ENCODE peak calls at places on chromosome 9, in eight cellular contexts. One of them, this sample, is unnamed.

GRCh38 chr9:14104501-14104900 is 209.4 kb downstream of the NFIB start:
- DNase-seq in MM.1S: no peak
- DNase-seq in OCI-LY7: no peak
- DNase-seq in substantia nigra: no peak
- DNase-seq in foreskin keratinocyte: no peak
- DNase-seq in CD4-positive, alpha-beta memory T cell: no peak
- DNase-seq in SJSA1: no peak
- DNase-seq in PC-3: no peak
- DNase-seq in this sample: no peak

GRCh38 chr9:18543406-18543965 is 69.5 kb downstream of the ADAMTSL1 start:
- DNase-seq in MM.1S: no peak
- DNase-seq in OCI-LY7: no peak
- DNase-seq in substantia nigra: no peak
- DNase-seq in foreskin keratinocyte: peak; percentile 61
- DNase-seq in CD4-positive, alpha-beta memory T cell: no peak
- DNase-seq in SJSA1: peak; percentile 38
- DNase-seq in PC-3: peak; percentile 81
- DNase-seq in this sample: no peak

GRCh38 chr9:128145951-128146351 is 3.3 kb upstream of the LCN2 start:
- DNase-seq in MM.1S: no peak
- DNase-seq in OCI-LY7: no peak
- DNase-seq in substantia nigra: no peak
- DNase-seq in foreskin keratinocyte: no peak
- DNase-seq in CD4-positive, alpha-beta memory T cell: no peak
- DNase-seq in SJSA1: no peak
- DNase-seq in PC-3: no peak
- DNase-seq in this sample: no peak

GRCh38 chr9:16811987-16812685 is 58.3 kb downstream of the BNC2 start:
- DNase-seq in MM.1S: peak; percentile 73
- DNase-seq in OCI-LY7: no peak
- DNase-seq in substantia nigra: no peak
- DNase-seq in foreskin keratinocyte: no peak
- DNase-seq in CD4-positive, alpha-beta memory T cell: no peak
- DNase-seq in SJSA1: no peak
- DNase-seq in PC-3: no peak
- DNase-seq in this sample: no peak

GRCh38 chr9:78123808-78124207 is 92.2 kb upstream of the GNAQ start:
- DNase-seq in MM.1S: no peak
- DNase-seq in OCI-LY7: no peak
- DNase-seq in substantia nigra: no peak
- DNase-seq in foreskin keratinocyte: no peak
- DNase-seq in CD4-positive, alpha-beta memory T cell: no peak
- DNase-seq in SJSA1: no peak
- DNase-seq in PC-3: no peak
- DNase-seq in this sample: no peak

GRCh38 chr9:75069171-75069570 is 18.8 kb downstream of the NMRK1 start:
- DNase-seq in MM.1S: no peak
- DNase-seq in OCI-LY7: no peak
- DNase-seq in substantia nigra: no peak
- DNase-seq in foreskin keratinocyte: no peak
- DNase-seq in CD4-positive, alpha-beta memory T cell: no peak
- DNase-seq in SJSA1: no peak
- DNase-seq in PC-3: no peak
- DNase-seq in this sample: no peak

GRCh38 chr9:130129425-130130061 is 42.7 kb upstream of the NCS1 start:
- DNase-seq in MM.1S: no peak
- DNase-seq in OCI-LY7: no peak
- DNase-seq in substantia nigra: no peak
- DNase-seq in foreskin keratinocyte: no peak
- DNase-seq in CD4-positive, alpha-beta memory T cell: no peak
- DNase-seq in SJSA1: no peak
- DNase-seq in PC-3: no peak
- DNase-seq in this sample: no peak

GRCh38 chr9:4092793-4093709 is 206.8 kb downstream of the GLIS3 start:
- DNase-seq in MM.1S: no peak
- DNase-seq in OCI-LY7: no peak
- DNase-seq in substantia nigra: no peak
- DNase-seq in foreskin keratinocyte: no peak
- DNase-seq in CD4-positive, alpha-beta memory T cell: no peak
- DNase-seq in SJSA1: no peak
- DNase-seq in PC-3: no peak
- DNase-seq in this sample: no peak

GRCh38 chr9:76697554-76697953 is 66.7 kb upstream of the PCA3 start:
- DNase-seq in MM.1S: no peak
- DNase-seq in OCI-LY7: no peak
- DNase-seq in substantia nigra: no peak
- DNase-seq in foreskin keratinocyte: no peak
- DNase-seq in CD4-positive, alpha-beta memory T cell: no peak
- DNase-seq in SJSA1: no peak
- DNase-seq in PC-3: no peak
- DNase-seq in this sample: no peak

DNA sequence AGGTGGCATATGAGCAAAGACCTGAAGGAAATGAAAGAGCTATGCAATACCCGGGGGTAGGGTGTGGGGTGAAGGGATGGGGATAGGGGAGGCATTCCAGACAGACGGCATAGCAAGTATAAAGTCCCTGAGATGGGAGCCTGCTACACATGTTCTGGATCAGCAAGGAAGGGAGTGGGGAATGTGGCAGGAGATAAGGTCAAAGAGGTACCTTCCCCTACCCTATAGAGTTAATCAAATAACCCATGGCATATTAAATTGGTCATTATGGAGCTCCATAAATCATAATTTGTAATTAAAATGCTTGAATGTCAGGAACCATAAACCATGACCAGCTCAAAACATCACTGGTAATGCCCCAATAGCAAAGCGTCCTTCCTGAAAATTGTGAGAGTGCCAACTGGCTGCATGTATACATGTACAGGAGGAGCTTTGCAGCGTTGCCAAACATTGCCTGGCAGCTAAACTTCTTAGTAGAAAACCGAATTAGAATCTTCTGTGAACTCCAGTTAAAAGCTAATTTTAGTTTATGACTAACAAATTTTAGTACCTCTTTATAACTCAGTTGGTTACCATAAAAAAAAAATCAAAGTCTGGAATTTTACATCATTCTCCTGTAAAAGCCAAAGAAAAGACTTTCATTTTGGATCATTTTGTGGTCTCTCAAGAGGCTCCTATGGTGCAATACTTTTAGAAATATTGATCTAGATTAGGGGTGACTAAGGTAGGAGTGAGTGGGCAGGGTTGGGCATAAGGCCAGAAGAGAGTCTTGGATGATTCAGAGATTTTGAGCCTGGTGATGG is 4.7 kb downstream of the DNAI1 start:
- DNase-seq in MM.1S: no peak
- DNase-seq in OCI-LY7: no peak
- DNase-seq in substantia nigra: no peak
- DNase-seq in foreskin keratinocyte: peak; percentile 83
- DNase-seq in CD4-positive, alpha-beta memory T cell: no peak
- DNase-seq in SJSA1: no peak
- DNase-seq in PC-3: peak; percentile 83
- DNase-seq in this sample: peak; percentile 49
- H3K27ac ChIP-seq in MM.1S: no peak overlapping the region
- H3K27ac ChIP-seq in OCI-LY7: no peak overlapping the region
- H3K27ac ChIP-seq in substantia nigra: no peak overlapping the region
- H3K27ac ChIP-seq in foreskin keratinocyte: no peak overlapping the region
- H3K27ac ChIP-seq in CD4-positive, alpha-beta memory T cell: no peak overlapping the region
- H3K27ac ChIP-seq in SJSA1: no peak overlapping the region
- H3K27ac ChIP-seq in PC-3: peak overlapping the region; percentile 26
- H3K27ac ChIP-seq in this sample: peak overlapping the region; percentile 3

GRCh38 chr9:88605500-88606172 is 70.7 kb downstream of the NXNL2 start:
- DNase-seq in MM.1S: no peak
- DNase-seq in OCI-LY7: no peak
- DNase-seq in substantia nigra: no peak
- DNase-seq in foreskin keratinocyte: no peak
- DNase-seq in CD4-positive, alpha-beta memory T cell: no peak
- DNase-seq in SJSA1: no peak
- DNase-seq in PC-3: no peak
- DNase-seq in this sample: no peak
- H3K27ac ChIP-seq in MM.1S: no peak overlapping the region
- H3K27ac ChIP-seq in OCI-LY7: no peak overlapping the region
- H3K27ac ChIP-seq in substantia nigra: no peak overlapping the region
- H3K27ac ChIP-seq in foreskin keratinocyte: no peak overlapping the region
- H3K27ac ChIP-seq in CD4-positive, alpha-beta memory T cell: no peak overlapping the region
- H3K27ac ChIP-seq in SJSA1: no peak overlapping the region
- H3K27ac ChIP-seq in PC-3: no peak overlapping the region
- H3K27ac ChIP-seq in this sample: no peak overlapping the region

GRCh38 chr9:22169243-22169642 is 160.1 kb upstream of the CDKN2B start:
- DNase-seq in MM.1S: no peak
- DNase-seq in OCI-LY7: no peak
- DNase-seq in substantia nigra: no peak
- DNase-seq in foreskin keratinocyte: peak; percentile 42
- DNase-seq in CD4-positive, alpha-beta memory T cell: no peak
- DNase-seq in SJSA1: no peak
- DNase-seq in PC-3: peak; percentile 69
- DNase-seq in this sample: no peak

GRCh38 chr9:22170990-22171663 is 162.0 kb upstream of the CDKN2B start:
- DNase-seq in MM.1S: no peak
- DNase-seq in OCI-LY7: peak; percentile 70
- DNase-seq in substantia nigra: no peak
- DNase-seq in foreskin keratinocyte: no peak
- DNase-seq in CD4-positive, alpha-beta memory T cell: no peak
- DNase-seq in SJSA1: no peak
- DNase-seq in PC-3: no peak
- DNase-seq in this sample: no peak

GRCh38 chr9:22171691-22172090 is 162.6 kb upstream of the CDKN2B start:
- DNase-seq in MM.1S: no peak
- DNase-seq in OCI-LY7: no peak
- DNase-seq in substantia nigra: no peak
- DNase-seq in foreskin keratinocyte: no peak
- DNase-seq in CD4-positive, alpha-beta memory T cell: no peak
- DNase-seq in SJSA1: no peak
- DNase-seq in PC-3: no peak
- DNase-seq in this sample: no peak

GRCh38 chr9:22169732-22170131 is 160.6 kb upstream of the CDKN2B start:
- DNase-seq in MM.1S: no peak
- DNase-seq in OCI-LY7: peak; percentile 19
- DNase-seq in substantia nigra: no peak
- DNase-seq in foreskin keratinocyte: no peak
- DNase-seq in CD4-positive, alpha-beta memory T cell: no peak
- DNase-seq in SJSA1: no peak
- DNase-seq in PC-3: no peak
- DNase-seq in this sample: no peak

DNA sequence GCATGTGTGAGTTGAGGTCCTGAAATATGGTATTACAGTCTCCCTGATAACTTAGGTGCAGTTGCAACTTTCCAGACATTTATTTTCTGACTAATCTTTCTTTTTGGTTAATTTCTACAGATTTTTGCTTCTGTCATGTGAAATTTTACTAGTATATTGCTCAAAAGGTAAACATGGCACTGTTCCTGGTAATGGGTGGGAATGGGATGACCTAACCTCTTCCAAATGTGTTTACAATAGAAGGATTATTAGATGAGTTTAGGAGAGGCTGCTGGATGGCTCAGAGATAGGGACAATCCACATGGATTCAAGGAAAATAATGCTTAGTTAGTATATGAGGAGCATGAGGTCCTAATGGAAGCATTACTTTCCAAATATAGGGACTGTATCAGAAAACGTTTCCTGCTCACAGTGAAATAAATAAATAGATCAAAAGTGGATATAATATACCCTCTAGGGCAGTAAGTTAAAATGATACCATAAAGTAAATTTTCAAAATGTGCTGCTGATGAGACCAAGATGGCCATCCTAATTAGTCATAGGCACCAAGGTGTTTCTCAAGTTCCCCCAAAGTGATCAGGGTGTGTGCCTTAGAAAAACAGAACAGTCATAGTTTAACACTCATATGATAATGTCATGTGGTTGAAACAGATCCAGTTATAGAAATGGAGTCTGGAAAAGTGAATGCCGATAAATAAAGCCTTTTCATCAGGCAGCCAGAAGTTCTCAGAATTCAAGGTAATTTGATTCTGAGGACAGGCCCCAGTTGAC is 161.2 kb upstream of the CDKN2B start:
- DNase-seq in MM.1S: no peak
- DNase-seq in OCI-LY7: no peak
- DNase-seq in substantia nigra: no peak
- DNase-seq in foreskin keratinocyte: no peak
- DNase-seq in CD4-positive, alpha-beta memory T cell: no peak
- DNase-seq in SJSA1: no peak
- DNase-seq in PC-3: peak; percentile 78
- DNase-seq in this sample: no peak
- H3K27ac ChIP-seq in MM.1S: no peak overlapping the region
- H3K27ac ChIP-seq in OCI-LY7: peak overlapping the region; percentile 61
- H3K27ac ChIP-seq in substantia nigra: no peak overlapping the region
- H3K27ac ChIP-seq in foreskin keratinocyte: no peak overlapping the region
- H3K27ac ChIP-seq in CD4-positive, alpha-beta memory T cell: no peak overlapping the region
- H3K27ac ChIP-seq in SJSA1: no peak overlapping the region
- H3K27ac ChIP-seq in PC-3: peak overlapping the region; percentile 97
- H3K27ac ChIP-seq in this sample: peak overlapping the region; percentile 61

DNA sequence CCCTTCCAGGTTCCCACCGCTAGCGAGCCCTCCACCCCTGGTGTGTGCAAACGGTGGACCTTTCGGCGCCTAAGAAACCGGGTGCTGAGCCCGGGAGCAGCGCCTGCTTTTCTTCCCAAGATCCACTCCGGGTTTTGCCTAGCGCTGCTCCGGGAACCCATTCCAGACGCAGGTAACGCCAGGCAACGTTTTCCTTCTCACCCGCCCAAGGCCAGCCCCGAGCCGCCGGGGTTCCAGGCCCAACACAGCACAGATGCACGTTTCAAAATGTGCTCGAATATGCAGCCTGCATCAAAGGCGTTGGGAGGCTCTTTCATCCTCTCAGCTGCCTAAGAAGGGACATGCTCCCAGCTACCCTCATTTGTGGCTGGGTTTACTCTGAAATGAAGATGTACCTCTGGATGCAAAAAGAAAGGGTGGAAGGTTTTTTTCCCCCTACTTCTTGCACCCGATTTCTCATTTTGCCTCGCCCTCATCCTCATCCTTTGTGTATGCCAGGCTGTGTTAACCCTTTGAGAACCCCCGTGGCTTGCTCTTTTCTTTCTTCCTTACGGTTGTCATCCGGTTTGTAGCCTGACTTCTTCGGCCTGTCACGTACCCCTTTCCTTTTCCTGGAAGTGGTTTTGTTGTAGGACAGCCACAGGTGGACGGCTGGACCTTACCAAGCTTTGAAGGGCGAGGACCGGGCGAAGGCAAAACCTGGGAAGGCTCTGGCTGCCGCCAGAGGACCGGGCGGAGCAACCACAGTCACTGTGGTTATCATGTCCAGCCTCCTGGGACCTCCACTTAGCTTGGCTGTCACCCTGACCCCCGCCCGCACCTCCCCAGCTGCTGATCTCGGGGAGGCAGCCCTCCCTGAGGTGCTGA is 227.0 kb downstream of the SMARCA2 start:
- DNase-seq in MM.1S: peak; percentile 84
- DNase-seq in OCI-LY7: peak; percentile 89
- DNase-seq in substantia nigra: peak; percentile 81
- DNase-seq in foreskin keratinocyte: peak; percentile 95
- DNase-seq in CD4-positive, alpha-beta memory T cell: peak; percentile 58
- DNase-seq in SJSA1: peak; percentile 52
- DNase-seq in PC-3: peak; percentile 71
- DNase-seq in this sample: peak; percentile 54
- H3K27ac ChIP-seq in MM.1S: peak overlapping the region; percentile 65
- H3K27ac ChIP-seq in OCI-LY7: peak overlapping the region; percentile 61
- H3K27ac ChIP-seq in substantia nigra: peak overlapping the region; percentile 87
- H3K27ac ChIP-seq in foreskin keratinocyte: no peak overlapping the region
- H3K27ac ChIP-seq in CD4-positive, alpha-beta memory T cell: no peak overlapping the region
- H3K27ac ChIP-seq in SJSA1: no peak overlapping the region
- H3K27ac ChIP-seq in PC-3: no peak overlapping the region
- H3K27ac ChIP-seq in this sample: peak overlapping the region; percentile 64

This sample was measured in epithelial cell of prostate.